ENCODE peak calls at places on chromosome 20, in five cellular contexts. K, H, X, L and S are unnamed samples.

GRCh38 chr20:41408986-41409385 is 42.4 kb upstream of the EMILIN3 start:
- DNase-seq in K (no peak), H (no peak), X (peak; percentile 78), L (no peak), S (no peak)

GRCh38 chr20:58542411-58543095 is 27.4 kb upstream of the APCDD1L start:
- DNase-seq in K (no peak), H (no peak), X (no peak), L (peak; percentile 26), S (no peak)

GRCh38 chr20:45329497-45330319 is 18.5 kb downstream of the SDC4 start:
- DNase-seq in K (no peak), H (no peak), X (no peak), L (no peak), S (no peak)

GRCh38 chr20:610130-611046 is at the start of gene TCF15:
- DNase-seq in K (no peak), H (no peak), X (peak; percentile 100), L (peak; percentile 98), S (no peak)

GRCh38 chr20:30284533-30284932 is 972.9 kb upstream of the DEFB115 start:
- DNase-seq in K (no peak), H (no peak), X (peak; percentile 27), L (no peak), S (no peak)

GRCh38 chr20:10448270-10449156 is 13.4 kb downstream of the SLX4IP start:
- DNase-seq in K (no peak), H (no peak), X (no peak), L (no peak), S (no peak)

GRCh38 chr20:20417891-20418676 is 50.2 kb downstream of the INSM1 start:
- DNase-seq in K (no peak), H (no peak), X (no peak), L (no peak), S (no peak)

GRCh38 chr20:23350855-23351838 is 556 bp downstream of the NXT1 start:
- DNase-seq in K (peak; percentile 85), H (no peak), X (peak; percentile 56), L (peak; percentile 15), S (peak; percentile 25)

GRCh38 chr20:25496968-25497401 is 88.3 kb downstream of the NINL start:
- DNase-seq in K (no peak), H (no peak), X (no peak), L (no peak), S (no peak)

GRCh38 chr20:24350923-24351368 is 118.5 kb upstream of the SYNDIG1 start:
- DNase-seq in K (no peak), H (no peak), X (no peak), L (no peak), S (no peak)

GRCh38 chr20:37938181-37938775 is 35.4 kb downstream of the VSTM2L start:
- DNase-seq in K (no peak), H (no peak), X (no peak), L (no peak), S (no peak)

GRCh38 chr20:14997791-14998190 is 660.4 kb upstream of the FLRT3 start:
- DNase-seq in K (no peak), H (no peak), X (no peak), L (no peak), S (no peak)

GRCh38 chr20:52936368-52936986 is 35.7 kb upstream of the TSHZ2 start:
- DNase-seq in K (no peak), H (no peak), X (no peak), L (no peak), S (no peak)

GRCh38 chr20:43392561-43392960 is 65.1 kb upstream of the SRSF6 start:
- DNase-seq in K (no peak), H (no peak), X (no peak), L (no peak), S (no peak)

GRCh38 chr20:25546048-25546447 is 39.3 kb downstream of the NINL start:
- DNase-seq in K (no peak), H (no peak), X (no peak), L (no peak), S (no peak)

GRCh38 chr20:6616421-6616820 is 151.1 kb upstream of the BMP2 start:
- DNase-seq in K (no peak), H (no peak), X (no peak), L (no peak), S (no peak)

GRCh38 chr20:62886709-62887058 is 25.1 kb upstream of the TCFL5 start:
- DNase-seq in K (no peak), H (no peak), X (no peak), L (no peak), S (no peak)

GRCh38 chr20:62885046-62885445 is 23.4 kb upstream of the TCFL5 start:
- DNase-seq in K (no peak), H (no peak), X (no peak), L (no peak), S (no peak)

GRCh38 chr20:62887147-62887859 is 25.7 kb upstream of the TCFL5 start:
- DNase-seq in K (peak; percentile 50), H (no peak), X (peak; percentile 80), L (no peak), S (no peak)

GRCh38 chr20:62884556-62884955 is 22.9 kb upstream of the TCFL5 start:
- DNase-seq in K (no peak), H (no peak), X (no peak), L (no peak), S (no peak)

GRCh38 chr20:62885808-62886708 is 24.4 kb upstream of the TCFL5 start:
- DNase-seq in K (no peak), H (no peak), X (peak; percentile 43), L (no peak), S (no peak)
- TF ChIP-seq FOXM1 in K (no peak), H (no peak), X (no peak), L (no peak), S (no peak)

DNA sequence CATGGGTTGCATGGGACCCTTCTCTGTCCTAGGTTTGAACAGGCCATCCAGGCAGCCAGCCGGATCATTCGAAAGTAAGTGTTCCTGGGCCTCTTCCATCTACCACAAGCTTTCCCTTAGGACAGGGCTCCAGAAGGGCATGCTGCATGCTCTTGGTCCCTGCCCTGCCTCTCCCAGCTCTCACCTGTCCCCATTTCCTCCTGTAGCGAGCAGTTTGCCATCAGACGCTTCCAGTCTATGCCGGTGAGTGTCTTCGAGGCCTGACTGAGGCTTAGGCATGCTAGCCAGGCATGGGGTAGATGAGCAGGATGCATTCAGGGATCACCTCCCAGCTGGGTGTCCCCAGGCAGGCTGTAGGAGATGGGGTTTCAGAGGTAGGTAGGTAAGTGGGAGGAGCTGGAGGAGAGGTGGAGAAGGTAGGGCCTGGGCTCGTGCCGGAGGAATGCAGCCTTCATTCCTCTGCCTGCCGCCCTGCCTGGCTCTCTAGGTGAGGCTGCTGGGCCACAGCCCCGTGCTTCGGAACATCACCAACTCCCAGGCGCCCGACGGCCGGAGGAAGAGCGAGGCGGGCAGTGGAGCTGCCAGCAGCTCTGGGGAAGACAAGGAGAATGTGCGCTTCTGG is 4.3 kb downstream of the CDC25B start:
- DNase-seq in K (no peak), H (no peak), X (no peak), L (no peak), S (no peak)
- TF ChIP-seq FOXM1 in K (no peak), H (no peak), X (no peak), L (no peak), S (no peak)

DNA sequence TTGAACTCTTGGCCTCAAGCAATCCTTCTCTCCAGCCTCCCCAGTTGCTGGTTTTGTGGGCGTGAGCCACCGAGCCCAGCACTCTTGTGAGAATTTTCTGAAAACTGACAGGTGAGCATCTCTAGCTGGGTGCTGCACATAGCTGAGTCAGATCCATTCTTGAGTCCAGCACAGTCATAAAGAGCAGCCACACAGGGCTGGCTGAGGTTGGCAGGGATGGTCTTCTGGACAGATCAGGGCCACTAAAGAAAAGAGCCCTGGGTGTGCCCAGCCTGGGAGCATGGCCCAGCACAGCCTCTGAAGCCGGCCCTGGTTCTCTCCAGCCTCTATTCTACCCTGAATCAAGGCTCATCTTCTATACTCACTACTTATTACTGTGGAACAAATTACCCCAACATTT is 11.5 kb downstream of the DLGAP4 start:
- DNase-seq in K (no peak), H (no peak), X (peak; percentile 31), L (no peak), S (no peak)
- TF ChIP-seq FOXM1 in K (no peak), H (no peak), X (no peak), L (no peak), S (no peak)

DNA sequence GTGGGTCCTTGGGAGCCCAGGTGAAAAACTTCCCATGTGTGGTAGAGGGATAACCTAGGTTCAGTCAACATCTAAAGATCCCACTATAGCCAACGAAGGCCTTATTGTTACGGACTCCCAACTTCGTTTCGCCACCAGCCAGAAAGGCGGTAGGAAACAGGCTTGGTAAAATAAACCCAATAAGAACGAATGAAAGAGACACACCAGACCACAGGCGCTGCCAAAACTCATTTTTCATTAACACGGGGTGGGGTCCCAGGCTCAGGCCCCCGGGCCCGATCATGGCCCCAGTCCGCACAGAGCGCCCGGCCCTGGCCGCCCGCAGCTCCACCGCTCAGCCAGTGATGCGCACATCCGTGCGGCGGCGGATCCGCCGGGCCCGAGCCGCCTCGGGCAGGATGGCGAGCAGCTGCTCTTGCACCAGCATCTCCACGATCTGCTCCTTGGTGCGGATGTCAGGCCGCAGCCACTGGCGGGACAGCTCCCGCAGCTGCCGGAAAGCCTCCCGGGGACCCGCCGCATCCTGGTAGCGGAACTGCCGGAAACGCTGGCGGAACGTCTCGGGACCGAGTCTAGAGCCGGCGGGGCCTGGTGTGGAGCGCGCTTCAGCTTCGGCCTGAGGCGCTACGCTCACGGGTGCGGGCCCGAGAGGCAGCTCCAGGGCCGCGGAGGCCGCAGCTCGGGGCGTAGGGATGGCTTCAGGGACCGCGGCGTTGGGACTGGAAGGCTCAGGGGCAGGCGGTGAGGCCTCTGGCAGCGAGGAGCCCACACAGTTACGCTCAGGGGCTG is 697 bp downstream of the SCAND1 start:
- DNase-seq in K (no peak), H (no peak), X (peak; percentile 73), L (peak; percentile 67), S (peak; percentile 45)
- TF ChIP-seq FOXM1 in K (peak; percentile 65), H (no peak), X (no peak), L (no peak), S (no peak)

GRCh38 chr20:61387204-61387958 is 135.3 kb downstream of the CDH4 start:
- DNase-seq in K (no peak), H (no peak), X (peak; percentile 87), L (peak; percentile 62), S (peak; percentile 65)
- TF ChIP-seq FOXM1 in K (no peak), H (no peak), X (no peak), L (no peak), S (no peak)